ENCODE peak calls at places on chromosomes 5 and 9, in seven cellular contexts. R, F, L, H, N, I and U are unnamed samples.

GRCh38 chr5:83472508-83473343 is 1.2 kb downstream of the VCAN start:
- DNase-seq in L (peak), N (no peak), H (no peak), F (peak), R (no peak), I (peak), U (peak)

GRCh38 chr5:59583810-59584562 is 309.5 kb downstream of the PDE4D start:
- DNase-seq in L (no peak), R (no peak), N (no peak), H (no peak), I (no peak), F (no peak), U (peak)

GRCh38 chr9:96457266-96457665 is 7.3 kb downstream of the HABP4 start:
- DNase-seq in R (no peak), L (no peak), F (no peak), N (peak), I (no peak), H (no peak), U (no peak)

GRCh38 chr5:33379757-33380156 is 61.0 kb upstream of the TARS1 start:
- DNase-seq in H (peak), F (peak), L (no peak), N (peak), I (no peak), R (peak), U (no peak)

GRCh38 chr9:136858844-136859757 is 7.0 kb downstream of the MAMDC4 start:
- DNase-seq in R (no peak), H (no peak), N (no peak), F (peak), I (peak), L (peak), U (peak)

GRCh38 chr9:134541373-134541747 is 100.2 kb upstream of the COL5A1 start:
- DNase-seq in R (no peak), F (no peak), H (no peak), L (peak), I (no peak), N (no peak), U (no peak)

GRCh38 chr5:180643191-180643851 is 6.1 kb downstream of the FLT4 start:
- DNase-seq in L (no peak), R (no peak), H (no peak), I (peak), N (no peak), F (no peak), U (no peak)

GRCh38 chr5:147578228-147579024 is 68.6 kb upstream of the DPYSL3 start:
- DNase-seq in N (peak), I (no peak), F (peak), L (no peak), H (peak), R (peak), U (peak)

GRCh38 chr5:16759147-16759800 is 142.5 kb upstream of the RETREG1 start:
- DNase-seq in L (no peak), R (no peak), N (peak), F (no peak), H (peak), I (no peak), U (peak)

GRCh38 chr5:89729623-89730390 is 679.7 kb downstream of the CETN3 start:
- DNase-seq in F (no peak), H (peak), N (peak), L (no peak), I (no peak), R (peak), U (peak)

GRCh38 chr9:36151306-36152210 is 15.0 kb downstream of the GLIPR2 start:
- DNase-seq in I (peak), H (peak), N (peak), R (no peak), L (no peak), F (no peak), U (peak)

GRCh38 chr9:95807326-95807947 is 68.1 kb upstream of the ERCC6L2 start:
- DNase-seq in H (no peak), F (no peak), L (no peak), I (no peak), N (peak), R (no peak), U (peak)

GRCh38 chr9:38251036-38251335 is 141.5 kb upstream of the ALDH1B1 start:
- DNase-seq in I (no peak), F (no peak), H (no peak), N (no peak), R (no peak), L (no peak), U (no peak)

GRCh38 chr5:67659288-67659687 is 462.7 kb upstream of the CD180 start:
- DNase-seq in R (no peak), F (no peak), N (no peak), L (no peak), H (no peak), I (no peak), U (no peak)

GRCh38 chr9:8733096-8733954 is 933.7 kb upstream of the DMAC1 start:
- DNase-seq in N (peak), F (peak), L (no peak), H (peak), I (peak), R (no peak), U (peak)

GRCh38 chr9:95004452-95005275 is 278.2 kb downstream of the AOPEP start:
- DNase-seq in R (no peak), H (peak), N (peak), F (peak), L (peak), I (peak), U (no peak)

GRCh38 chr5:94613583-94613982 is 4.8 kb downstream of the KIAA0825 start:
- DNase-seq in L (no peak), R (peak), N (peak), I (no peak), H (peak), F (peak), U (peak)

GRCh38 chr5:38724301-38725030 is 121.3 kb upstream of the OSMR start:
- DNase-seq in H (peak), L (no peak), I (no peak), F (no peak), N (no peak), R (no peak), U (peak)

GRCh38 chr9:76245518-76245917 is 148.7 kb downstream of the RFK start:
- DNase-seq in H (no peak), N (no peak), I (no peak), R (no peak), F (no peak), L (no peak), U (no peak)

DNA sequence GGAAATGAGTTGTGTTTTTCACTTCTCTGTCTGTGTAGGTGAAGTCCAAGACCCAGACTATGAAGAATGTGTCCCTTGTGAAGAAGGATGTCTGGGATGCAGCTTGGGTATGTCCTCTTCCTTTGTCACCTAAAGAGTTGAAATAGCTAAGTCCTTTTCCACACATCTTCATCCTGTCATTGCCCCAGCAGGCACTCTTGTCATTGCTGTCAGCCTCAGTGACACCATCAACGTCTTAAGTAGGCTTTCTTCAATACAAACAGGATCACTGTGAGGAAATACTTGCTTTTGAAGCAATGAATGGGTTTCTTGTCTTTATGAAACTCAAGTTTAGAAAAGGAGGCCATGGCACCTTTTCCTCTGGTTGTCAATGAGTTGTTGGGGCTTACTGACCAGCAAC is 153.6 kb downstream of the RFK start:
- DNase-seq in L (no peak), H (no peak), R (no peak), I (no peak), F (no peak), N (no peak), U (no peak)
- H3K4me3 ChIP-seq in L (no peak), H (no peak), R (no peak), I (no peak), F (no peak), N (no peak), U (no peak)

GRCh38 chr9:124752967-124753366 is 18.1 kb downstream of the NR6A1 start:
- DNase-seq in H (no peak), N (no peak), I (no peak), F (no peak), L (no peak), R (no peak), U (peak)

GRCh38 chr9:124755061-124755460 is 16.1 kb downstream of the NR6A1 start:
- DNase-seq in R (no peak), H (peak), N (no peak), F (no peak), L (no peak), I (no peak), U (no peak)

GRCh38 chr9:124756011-124756410 is 15.1 kb downstream of the NR6A1 start:
- DNase-seq in I (no peak), N (no peak), F (no peak), R (no peak), H (no peak), L (no peak), U (no peak)

GRCh38 chr9:124757589-124757988 is 13.5 kb downstream of the NR6A1 start:
- DNase-seq in N (no peak), F (no peak), R (no peak), I (no peak), L (no peak), H (no peak), U (no peak)

GRCh38 chr9:124754289-124754688 is 16.8 kb downstream of the NR6A1 start:
- DNase-seq in F (peak), N (peak), R (no peak), H (peak), I (no peak), L (no peak), U (peak)
- TF ChIP-seq CTCF in F (peak), N (no peak), R (peak), H (peak), I (peak), L (peak), U (peak)

GRCh38 chr5:76952795-76953536 is at the start of gene CRHBP:
- DNase-seq in H (no peak), R (no peak), I (no peak), L (no peak), F (no peak), N (no peak), U (no peak)
- H3K4me3 ChIP-seq in H (peak), R (no peak), I (peak), L (peak), F (no peak), N (no peak), U (peak)

DNA sequence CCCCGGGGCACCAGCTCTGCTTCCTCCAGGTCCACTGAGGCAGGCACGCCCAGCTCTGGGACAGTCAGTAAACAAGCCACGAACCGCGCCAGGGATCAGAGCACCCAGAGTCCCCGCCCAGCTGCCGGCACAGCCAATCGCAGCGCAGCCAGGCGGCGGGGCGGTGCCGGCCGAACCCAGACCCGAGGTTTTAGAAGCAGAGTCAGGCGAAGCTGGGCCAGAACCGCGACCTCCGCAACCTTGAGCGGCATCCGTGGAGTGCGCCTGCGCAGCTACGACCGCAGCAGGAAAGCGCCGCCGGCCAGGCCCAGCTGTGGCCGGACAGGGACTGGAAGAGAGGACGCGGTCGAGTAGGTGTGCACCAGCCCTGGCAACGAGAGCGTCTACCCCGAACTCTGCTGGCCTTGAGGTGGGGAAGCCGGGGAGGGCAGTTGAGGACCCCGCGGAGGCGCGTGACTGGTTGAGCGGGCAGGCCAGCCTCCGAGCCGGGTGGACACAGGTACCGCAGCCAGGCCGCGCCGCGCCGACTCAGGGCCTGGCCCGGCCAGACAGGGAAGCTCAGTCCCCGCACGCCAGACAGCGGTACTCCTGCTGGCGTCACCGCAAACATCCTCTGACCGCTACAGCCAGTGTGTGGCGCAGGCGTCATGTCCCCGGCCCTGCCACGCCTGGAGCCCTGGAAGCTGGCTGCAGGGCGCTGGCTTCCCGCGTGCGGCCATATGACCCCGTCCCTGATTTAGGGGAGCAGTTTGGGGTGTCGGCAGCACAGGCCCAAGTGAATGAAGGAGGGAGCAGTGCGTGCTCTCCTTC is at the start of gene CTSL:
- DNase-seq in N (peak), H (peak), F (peak), I (peak), R (peak), L (peak), U (peak)
- TF ChIP-seq CTCF in N (no peak), H (peak), F (peak), I (peak), R (peak), L (peak), U (peak)

DNA sequence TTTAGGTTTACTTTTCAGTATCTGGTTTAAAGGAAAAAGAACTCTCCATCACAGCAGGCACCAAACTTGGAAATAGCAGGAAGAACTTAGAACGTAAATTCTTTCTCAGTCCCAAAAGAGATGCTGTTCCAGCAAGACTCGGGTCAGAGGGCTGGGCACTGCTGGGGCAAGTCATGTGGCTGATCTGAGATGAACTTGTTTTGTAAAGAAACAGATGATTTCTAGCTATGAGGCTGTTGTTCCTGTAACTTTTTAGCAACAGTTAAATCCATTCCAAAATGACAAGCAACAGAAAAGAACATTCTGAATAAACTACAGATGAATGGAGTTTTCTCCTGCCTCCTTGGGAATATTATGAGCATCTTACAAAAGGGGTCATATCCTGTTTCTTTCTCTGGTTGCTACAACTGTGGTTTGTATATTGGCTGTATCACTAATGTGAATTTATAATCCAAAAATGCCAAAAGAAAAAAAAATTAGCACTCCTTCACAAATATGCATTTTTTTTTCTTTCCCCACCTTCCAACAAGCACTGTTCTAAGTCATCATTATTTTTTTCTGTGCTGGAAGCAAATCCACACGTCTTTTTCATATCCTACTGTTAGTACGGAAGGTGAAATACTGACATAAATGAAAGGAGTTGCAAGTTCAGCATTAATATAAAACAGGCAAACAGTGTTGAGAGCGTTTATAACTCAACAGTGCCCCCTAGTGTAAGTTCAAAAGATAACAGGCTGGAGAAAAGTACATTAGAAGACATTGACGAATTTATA is 31.0 kb downstream of the OR2K2 start:
- DNase-seq in N (peak), F (no peak), H (peak), R (peak), L (no peak), I (peak), U (peak)
- H3K4me3 ChIP-seq in N (no peak), F (peak), H (peak), R (no peak), L (no peak), I (peak), U (no peak)

GRCh38 chr5:28708472-28708871 is 1670.1 kb upstream of the CDH9 start:
- DNase-seq in H (no peak), I (no peak), N (no peak), L (no peak), F (no peak), R (no peak), U (no peak)

GRCh38 chr5:28707706-28708105 is 1669.3 kb upstream of the CDH9 start:
- DNase-seq in F (no peak), N (no peak), H (no peak), I (no peak), L (no peak), R (no peak), U (peak)

GRCh38 chr5:28714887-28715286 is 1676.5 kb upstream of the CDH9 start:
- DNase-seq in F (no peak), N (no peak), H (no peak), R (no peak), L (no peak), I (no peak), U (no peak)

DNA sequence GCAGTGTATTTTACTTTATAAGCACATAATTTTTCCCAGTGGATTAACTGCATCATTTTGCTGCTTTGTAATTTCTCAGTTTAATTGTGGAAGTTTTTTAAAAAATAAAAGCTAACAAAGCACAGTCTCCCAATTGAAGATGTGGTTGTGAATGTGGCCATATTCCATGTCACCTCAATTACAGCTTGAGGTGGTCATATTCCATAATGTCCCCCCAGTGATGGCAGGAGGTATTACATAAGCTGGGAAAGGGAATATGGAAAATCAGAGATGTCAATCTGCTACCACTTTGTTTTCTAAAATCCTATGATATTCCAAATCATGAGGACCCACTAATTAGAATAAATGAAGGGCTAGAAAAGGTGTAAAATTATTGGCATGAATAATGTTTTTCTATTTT is 1672.0 kb upstream of the CDH9 start:
- DNase-seq in N (no peak), H (no peak), I (no peak), F (peak), L (no peak), R (no peak), U (no peak)
- TF ChIP-seq CTCF in N (no peak), H (peak), I (no peak), F (peak), L (no peak), R (no peak), U (peak)

GRCh38 chr5:171413153-171413910 is 6.1 kb upstream of the FGF18 start:
- DNase-seq in I (no peak), F (no peak), R (no peak), N (no peak), H (no peak), L (no peak), U (no peak)

GRCh38 chr5:171418316-171418981 is 998 bp upstream of the FGF18 start:
- DNase-seq in I (peak), N (peak), L (peak), R (peak), H (peak), F (peak), U (peak)

GRCh38 chr5:171416160-171417049 is 3.0 kb upstream of the FGF18 start:
- DNase-seq in H (no peak), I (no peak), R (no peak), F (no peak), N (no peak), L (no peak), U (no peak)

GRCh38 chr5:171412186-171412585 is 7.3 kb upstream of the FGF18 start:
- DNase-seq in R (no peak), F (no peak), L (no peak), N (no peak), H (no peak), I (no peak), U (no peak)

DNA sequence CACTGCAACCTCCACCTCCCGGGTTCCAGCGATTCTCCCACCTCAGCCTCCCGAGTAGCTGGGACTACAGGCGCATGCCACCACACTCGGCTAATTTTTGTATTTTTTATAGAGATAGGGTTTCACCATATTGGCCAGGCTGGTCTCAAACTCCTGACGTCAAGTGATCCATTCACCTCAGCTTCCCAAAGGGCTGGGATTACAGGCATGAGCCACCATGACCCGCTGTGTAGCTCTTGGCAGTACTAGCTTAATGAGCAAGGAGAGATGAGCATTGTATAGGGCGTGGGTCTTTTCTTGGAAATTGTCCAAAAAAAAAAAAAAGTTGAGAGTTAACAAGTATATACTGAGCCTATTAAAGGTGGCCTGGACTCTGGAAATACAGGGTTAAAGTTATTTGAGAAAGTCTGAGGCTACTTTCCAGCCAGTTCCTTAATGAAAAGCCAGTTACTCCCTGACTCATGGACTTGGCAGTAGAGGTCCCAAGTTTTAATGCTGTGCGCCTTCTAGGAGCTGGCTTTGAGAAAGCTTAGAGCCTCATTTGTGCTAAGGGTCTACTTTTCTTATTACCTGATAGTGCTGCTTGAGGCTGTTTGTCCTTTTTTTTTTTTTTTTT is 4.2 kb upstream of the FGF18 start:
- DNase-seq in H (no peak), L (no peak), R (no peak), I (no peak), N (no peak), F (no peak), U (peak)
- H3K4me3 ChIP-seq in H (no peak), L (no peak), R (no peak), I (no peak), N (no peak), F (no peak), U (no peak)